ENCODE peak calls at places on chromosomes 1 and 21, in four cellular contexts. B is ascending aorta, K is testis, H is cardiac muscle cell. U is an unnamed sample.

GRCh38 chr1:1213153-1213918 is 617 bp downstream of the TNFRSF4 start:
- DNase-seq in B (no peak), K (no peak), H (no peak), U (no peak)

GRCh38 chr1:91622586-91622985 is 121.9 kb downstream of the CDC7 start:
- DNase-seq in B (peak; percentile 46), K (peak; percentile 75), H (no peak), U (no peak)

GRCh38 chr1:94130851-94131595 is 10.1 kb upstream of the ABCA4 start:
- DNase-seq in B (no peak), K (no peak), H (no peak), U (no peak)

GRCh38 chr1:45304311-45305081 is 22.2 kb upstream of the HPDL start:
- DNase-seq in B (no peak), K (peak; percentile 34), H (peak; percentile 28), U (peak; percentile 70)

GRCh38 chr1:229070168-229070567 is 200.7 kb upstream of the RAB4A start:
- DNase-seq in B (peak; percentile 86), K (peak; percentile 80), H (peak; percentile 21), U (no peak)

GRCh38 chr1:101238041-101238515 is 1.3 kb downstream of the S1PR1 start:
- DNase-seq in B (no peak), K (no peak), H (peak; percentile 44), U (peak; percentile 82)

GRCh38 chr1:246647113-246647512 is 77.1 kb upstream of the SCCPDH start:
- DNase-seq in B (no peak), K (peak; percentile 51), H (peak; percentile 76), U (no peak)

GRCh38 chr21:45836268-45836655 is 145.3 kb upstream of the COL6A1 start:
- DNase-seq in B (no peak), K (no peak), H (no peak), U (no peak)

GRCh38 chr1:2980073-2980791 is 41.0 kb upstream of the ACTRT2 start:
- DNase-seq in B (no peak), K (peak; percentile 6), H (no peak), U (no peak)

GRCh38 chr1:155962599-155963211 is 15.6 kb downstream of the ARHGEF2 start:
- DNase-seq in B (no peak), K (no peak), H (no peak), U (no peak)

GRCh38 chr21:25273945-25274344 is 333.3 kb downstream of the MRPL39 start:
- DNase-seq in B (no peak), K (no peak), H (no peak), U (no peak)

GRCh38 chr1:84936116-84936810 is 43.3 kb upstream of the LPAR3 start:
- DNase-seq in B (no peak), K (peak; percentile 53), H (peak; percentile 82), U (peak; percentile 54)

GRCh38 chr21:38869946-38870345 is 64.2 kb downstream of the ETS2 start:
- DNase-seq in B (no peak), K (no peak), H (no peak), U (no peak)

GRCh38 chr21:44869860-44870747 is 3.4 kb downstream of the PTTG1IP start:
- DNase-seq in B (peak; percentile 49), K (peak; percentile 44), H (no peak), U (no peak)

GRCh38 chr1:158952416-158952815 is 21.1 kb downstream of the PYHIN1 start:
- DNase-seq in B (no peak), K (no peak), H (no peak), U (peak; percentile 46)

GRCh38 chr1:81803423-81804103 is 2.8 kb downstream of the ADGRL2 start:
- DNase-seq in B (no peak), K (peak; percentile 28), H (peak; percentile 58), U (no peak)

GRCh38 chr1:54425152-54425584 is 19.0 kb upstream of the SSBP3 start:
- DNase-seq in B (no peak), K (no peak), H (no peak), U (no peak)

GRCh38 chr1:171934664-171935063 is 93.4 kb downstream of the DNM3 start:
- DNase-seq in B (no peak), K (no peak), H (no peak), U (no peak)

GRCh38 chr1:226144045-226144444 is 42.5 kb downstream of the ACBD3 start:
- DNase-seq in B (no peak), K (no peak), H (no peak), U (no peak)

GRCh38 chr1:182301026-182301436 is 90.6 kb downstream of the GLUL start:
- DNase-seq in B (no peak), K (no peak), H (no peak), U (peak; percentile 31)

GRCh38 chr21:42384184-42384583 is 11.7 kb downstream of the TMPRSS3 start:
- DNase-seq in B (no peak), K (no peak), H (no peak), U (no peak)

GRCh38 chr1:185279571-185279970 is 37.5 kb downstream of the IVNS1ABP start:
- DNase-seq in B (no peak), K (no peak), H (no peak), U (no peak)

GRCh38 chr1:177960939-177961622 is 8.8 kb downstream of the SEC16B start:
- DNase-seq in B (no peak), K (no peak), H (no peak), U (no peak)

GRCh38 chr1:8866792-8867415 is 11.6 kb downstream of the ENO1 start:
- DNase-seq in B (no peak), K (no peak), H (no peak), U (no peak)

GRCh38 chr1:153483776-153484175 is 23.3 kb upstream of the S100A7 start:
- DNase-seq in B (no peak), K (no peak), H (no peak), U (no peak)

GRCh38 chr1:200917291-200917817 is 22.7 kb downstream of the INAVA start:
- DNase-seq in B (no peak), K (no peak), H (peak; percentile 81), U (no peak)

GRCh38 chr1:42674682-42675081 is 7.5 kb upstream of the YBX1 start:
- DNase-seq in B (no peak), K (no peak), H (no peak), U (no peak)

GRCh38 chr1:210296682-210297081 is 32.0 kb upstream of the HHAT start:
- DNase-seq in B (no peak), K (no peak), H (no peak), U (no peak)

GRCh38 chr1:169900567-169900966 is 6.9 kb upstream of the SCYL3 start:
- DNase-seq in B (no peak), K (no peak), H (no peak), U (no peak)

GRCh38 chr1:44740179-44740617 is 561 bp downstream of the KIF2C start:
- DNase-seq in B (no peak), K (no peak), H (no peak), U (peak; percentile 40)

GRCh38 chr1:98939471-98939870 is 65.2 kb downstream of the PLPPR5 start:
- DNase-seq in B (no peak), K (no peak), H (no peak), U (no peak)

GRCh38 chr1:61107638-61108037 is 25.3 kb downstream of the NFIA start:
- DNase-seq in B (no peak), K (no peak), H (no peak), U (no peak)

GRCh38 chr1:85317580-85317979 is 41.1 kb upstream of the BCL10 start:
- DNase-seq in B (no peak), K (no peak), H (no peak), U (no peak)

GRCh38 chr21:32306021-32306780 is 7.5 kb downstream of the MRAP start:
- DNase-seq in B (no peak), K (no peak), H (peak; percentile 43), U (no peak)
- TF ChIP-seq CTCF in B (no peak), K (no peak), H (peak; percentile 36), U (peak; percentile 5)

DNA sequence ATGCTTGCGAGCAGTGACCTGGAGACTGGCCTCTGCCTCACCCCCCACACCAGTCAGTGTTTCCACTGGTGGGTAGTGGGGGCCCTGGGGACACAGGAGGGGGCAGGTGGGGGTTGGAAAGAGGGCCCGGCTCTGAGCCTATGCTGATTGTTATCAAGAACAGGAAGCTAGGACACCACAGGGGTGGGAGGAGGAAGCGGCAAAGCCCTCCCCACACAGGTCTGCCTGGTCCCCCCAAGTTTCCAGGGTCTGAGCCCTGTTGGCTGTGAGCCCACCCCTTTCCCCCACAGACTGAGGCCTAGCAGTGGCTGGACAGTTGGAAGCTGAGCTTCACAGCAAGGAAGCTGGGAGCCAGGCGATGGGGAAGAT is 1.6 kb upstream of the PTPN7 start:
- DNase-seq in B (no peak), K (no peak), H (no peak), U (peak; percentile 69)
- H3K4me3 ChIP-seq in B (no peak overlapping the region), K (no peak overlapping the region), H (no peak overlapping the region), U (peak overlapping the region; percentile 10)

GRCh38 chr1:74010206-74010605 is 187.8 kb downstream of the LRRIQ3 start:
- DNase-seq in B (no peak), K (no peak), H (no peak), U (peak; percentile 1)

GRCh38 chr1:74011736-74012135 is 186.2 kb downstream of the LRRIQ3 start:
- DNase-seq in B (no peak), K (no peak), H (no peak), U (no peak)

DNA sequence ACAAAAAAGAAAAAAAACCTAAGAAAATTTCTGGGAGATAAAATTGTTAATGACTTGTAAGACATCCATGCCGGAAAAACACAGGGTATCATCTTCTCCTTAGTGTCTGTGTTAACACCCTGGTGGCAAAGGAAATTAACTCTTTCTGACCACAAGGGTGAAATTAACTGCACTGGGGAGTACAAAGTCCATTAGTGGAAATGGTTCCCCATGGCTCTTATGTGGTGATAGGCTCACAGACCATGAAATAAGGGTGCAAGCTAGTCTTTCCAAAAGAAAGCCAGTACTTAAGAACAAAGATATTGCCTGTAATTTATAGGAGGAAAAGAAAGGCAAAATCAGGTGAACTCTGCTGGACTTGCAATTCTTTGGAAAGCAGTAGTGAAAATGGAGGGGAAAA is 185.4 kb downstream of the LRRIQ3 start:
- DNase-seq in B (no peak), K (no peak), H (no peak), U (no peak)
- TF ChIP-seq CTCF in B (no peak), K (no peak), H (no peak), U (no peak)

GRCh38 chr1:27343639-27344025 is 1.8 kb downstream of the SYTL1 start:
- DNase-seq in B (no peak), K (no peak), H (no peak), U (no peak)

GRCh38 chr1:27342778-27343638 is 1.2 kb downstream of the SYTL1 start:
- DNase-seq in B (no peak), K (no peak), H (peak; percentile 65), U (peak; percentile 70)

GRCh38 chr1:27341525-27342252 is at the start of gene SYTL1:
- DNase-seq in B (no peak), K (no peak), H (peak; percentile 65), U (peak; percentile 64)

GRCh38 chr1:27345272-27345671 is 3.5 kb downstream of the SYTL1 start:
- DNase-seq in B (no peak), K (no peak), H (no peak), U (no peak)

DNA sequence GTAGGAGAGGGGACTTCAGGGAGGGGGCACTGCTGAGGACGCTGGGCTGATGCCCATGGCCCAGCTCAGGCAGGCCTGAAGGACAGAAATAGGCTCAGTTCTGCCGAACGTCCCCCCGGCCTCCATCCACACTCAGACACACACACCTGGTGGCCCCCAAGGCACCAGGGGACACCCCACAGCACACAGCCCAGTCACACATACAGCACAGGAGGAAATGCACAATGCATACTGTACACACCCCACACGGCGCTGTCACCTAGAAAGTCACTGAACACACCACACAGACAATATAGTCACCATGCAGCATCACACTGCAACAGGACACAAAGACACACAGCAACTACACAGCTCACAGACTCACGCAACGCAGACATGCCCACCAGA is 562 bp downstream of the SYTL1 start:
- DNase-seq in B (no peak), K (no peak), H (no peak), U (no peak)
- H3K4me3 ChIP-seq in B (peak overlapping the region; percentile 0), K (no peak overlapping the region), H (no peak overlapping the region), U (peak overlapping the region; percentile 47)